ENCODE peak calls at places on chromosomes 5 and 9, in eight cellular contexts. W, X, K, R, O, J, M and P are unnamed samples.

GRCh38 chr9:89839952-89840351 is 235.1 kb downstream of the GADD45G start:
- DNase-seq in J (no peak), W (no peak), R (no peak), M (no peak), K (no peak), X (no peak), O (no peak), P (no peak)

GRCh38 chr5:81179959-81180358 is 53.2 kb upstream of the CKMT2 start:
- DNase-seq in O (no peak), M (no peak), K (no peak), W (no peak), J (no peak), R (no peak), X (no peak), P (no peak)

GRCh38 chr5:132467292-132467984 is 23.1 kb downstream of the IRF1 start:
- DNase-seq in J (no peak), M (no peak), O (peak), W (no peak), K (no peak), X (no peak), R (peak), P (peak)

GRCh38 chr5:72093231-72093630 is 14.0 kb upstream of the MAP1B start:
- DNase-seq in O (no peak), X (no peak), J (no peak), K (no peak), M (no peak), R (no peak), W (no peak), P (no peak)

GRCh38 chr5:150464554-150465012 is 15.0 kb upstream of the RPS14 start:
- DNase-seq in K (no peak), O (no peak), M (peak), X (no peak), R (no peak), W (no peak), J (no peak), P (no peak)

GRCh38 chr9:137697193-137697592 is 78.4 kb downstream of the EHMT1 start:
- DNase-seq in M (no peak), W (no peak), J (no peak), K (peak), R (no peak), O (no peak), X (no peak), P (no peak)

GRCh38 chr5:151596839-151597539 is 5.9 kb upstream of the FAT2 start:
- DNase-seq in J (no peak), W (no peak), X (no peak), M (no peak), R (no peak), O (peak), K (no peak), P (no peak)

GRCh38 chr5:77218263-77218662 is 7.8 kb downstream of the PDE8B start:
- DNase-seq in M (no peak), W (peak), O (no peak), K (peak), J (peak), X (no peak), R (no peak), P (no peak)

GRCh38 chr5:684771-685216 is 8.4 kb downstream of the TPPP start:
- DNase-seq in W (no peak), J (no peak), X (no peak), R (no peak), O (no peak), M (no peak), K (no peak), P (peak)

GRCh38 chr5:108730617-108731340 is 16.9 kb upstream of the FER start:
- DNase-seq in J (no peak), K (no peak), X (no peak), R (no peak), O (no peak), W (no peak), M (no peak), P (peak)

GRCh38 chr9:131358438-131359029 is 35.4 kb upstream of the PRRC2B start:
- DNase-seq in W (no peak), O (no peak), R (no peak), M (no peak), J (no peak), K (no peak), X (no peak), P (no peak)

GRCh38 chr5:16160706-16161105 is 18.9 kb downstream of the MARCHF11 start:
- DNase-seq in J (peak), R (peak), O (peak), M (no peak), K (no peak), X (peak), W (peak), P (peak)

DNA sequence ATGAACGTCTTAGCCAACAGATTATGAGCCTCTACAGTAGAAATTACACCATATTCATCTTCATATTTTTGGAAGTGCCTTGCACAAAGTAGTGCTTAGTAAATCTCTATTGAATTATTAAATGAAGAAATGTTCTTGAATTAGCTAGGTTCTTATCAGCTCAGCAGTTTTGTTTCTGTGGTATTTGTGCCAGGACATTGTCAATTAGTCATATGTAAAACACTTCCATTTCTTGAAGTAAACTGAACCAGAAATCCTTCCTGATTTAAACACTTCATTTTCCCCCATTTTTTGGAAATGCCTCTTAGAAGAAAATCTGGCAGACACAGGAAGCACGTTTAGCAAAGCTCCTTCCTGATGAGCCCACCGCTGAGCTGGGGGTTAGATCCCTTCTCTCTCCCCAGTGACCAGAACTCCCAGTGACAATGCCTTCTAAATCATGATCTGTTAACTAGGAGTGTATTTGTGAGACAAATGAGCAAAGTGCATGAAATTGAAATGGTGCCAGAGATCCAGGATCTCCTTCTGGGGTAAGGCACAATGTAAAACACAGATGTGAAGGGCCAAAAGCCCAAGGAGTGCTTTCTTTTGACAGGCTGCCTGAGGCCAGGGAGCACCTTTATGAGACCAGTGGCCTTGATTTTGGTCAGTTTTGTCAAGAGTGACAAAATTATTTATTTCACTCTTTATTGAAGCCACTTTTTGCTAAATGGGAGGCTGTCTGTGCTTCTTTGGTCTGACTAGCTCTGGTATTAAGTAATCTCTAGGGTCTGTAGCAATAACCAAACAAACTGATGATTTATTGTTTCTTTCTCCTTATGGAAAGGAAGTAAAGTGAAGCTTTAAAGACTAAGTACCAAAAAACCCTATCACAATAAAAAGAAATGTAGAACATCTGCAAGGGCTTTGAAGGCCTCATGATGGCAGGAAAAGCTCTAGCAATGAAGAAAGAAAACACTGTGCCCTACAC is 25.6 kb upstream of the RUSC2 start:
- DNase-seq in X (no peak), M (no peak), W (no peak), R (no peak), O (no peak), J (no peak), K (no peak), P (no peak)
- H3K4me3 ChIP-seq in X (no peak), M (no peak), W (no peak), R (no peak), O (no peak), J (no peak), K (no peak), P (no peak)

GRCh38 chr9:86275962-86276361 is 6.4 kb downstream of the ISCA1 start:
- DNase-seq in W (peak), X (no peak), M (no peak), K (no peak), J (no peak), R (no peak), O (no peak), P (peak)
- TF ChIP-seq CTCF in W (no peak), X (peak), M (no peak), K (peak), J (peak), R (peak), O (no peak), P (peak)

GRCh38 chr9:116471093-116471906 is 215.8 kb upstream of the TRIM32 start:
- DNase-seq in K (no peak), X (no peak), R (no peak), W (no peak), J (peak), M (peak), O (no peak), P (no peak)
- TF ChIP-seq MAX in K (no peak), X (no peak), R (no peak), W (no peak), J (no peak), M (peak), O (no peak), P (no peak)

GRCh38 chr9:34651286-34651685 is 699 bp upstream of the IL11RA start:
- DNase-seq in K (no peak), O (no peak), R (no peak), W (no peak), X (no peak), M (no peak), J (no peak), P (no peak)
- H3K4me3 ChIP-seq in K (no peak), O (peak), R (no peak), W (peak), X (peak), M (peak), J (peak), P (no peak)